ENCODE peak calls at places on chromosomes 2 and 18, in six cellular contexts. T is B cell; M is activated CD4-positive, alpha-beta T cell treated with anti-CD3 and anti-CD28 coated beads, Interleukin-2, amount 10 ng/mL, durations not matched to agents 7 days and 5 days; S is sciatic nerve; E is nephron progenitor cell; Q is GM12892. D is an unnamed sample.

GRCh38 chr2:241473399-241473798 is 35.0 kb downstream of the STK25 start:
- DNase-seq in T (no peak), M (no peak), S (no peak), E (no peak), Q (no peak), D (no peak)

GRCh38 chr2:97701851-97702465 is 11.4 kb upstream of the ZAP70 start:
- DNase-seq in T (no peak), M (no peak), S (no peak), E (no peak), Q (no peak), D (no peak)

GRCh38 chr2:70526126-70526525 is 27.5 kb downstream of the TGFA start:
- DNase-seq in T (no peak), M (no peak), S (no peak), E (no peak), Q (no peak), D (no peak)

GRCh38 chr18:77061291-77061945 is 71.2 kb downstream of the MBP start:
- DNase-seq in T (no peak), M (no peak), S (no peak), E (no peak), Q (no peak), D (no peak)

GRCh38 chr2:161992526-161992925 is 81.5 kb downstream of the DPP4 start:
- DNase-seq in T (no peak), M (peak), S (no peak), E (no peak), Q (no peak), D (no peak)

GRCh38 chr2:80326214-80326613 is 21.7 kb upstream of the LRRTM1 start:
- DNase-seq in T (no peak), M (no peak), S (no peak), E (no peak), Q (no peak), D (no peak)

GRCh38 chr18:23355206-23355605 is 97.9 kb upstream of the RIOK3 start:
- DNase-seq in T (no peak), M (no peak), S (no peak), E (no peak), Q (no peak), D (no peak)

GRCh38 chr2:10120938-10121574 is 1.5 kb upstream of the RRM2 start:
- DNase-seq in T (no peak), M (no peak), S (no peak), E (no peak), Q (no peak), D (no peak)

GRCh38 chr2:38581193-38582147 is 21.3 kb downstream of the HNRNPLL start:
- DNase-seq in T (no peak), M (peak), S (no peak), E (peak), Q (no peak), D (peak)

GRCh38 chr18:2657788-2658458 is 2.4 kb downstream of the SMCHD1 start:
- DNase-seq in T (peak), M (no peak), S (no peak), E (no peak), Q (no peak), D (peak)

GRCh38 chr2:28395334-28396061 is 2.8 kb downstream of the FOSL2 start:
- DNase-seq in T (no peak), M (no peak), S (no peak), E (no peak), Q (no peak), D (no peak)

GRCh38 chr18:21894619-21895367 is 154.2 kb downstream of the MIB1 start:
- DNase-seq in T (no peak), M (no peak), S (no peak), E (no peak), Q (no peak), D (no peak)

GRCh38 chr2:234502285-234502918 is 5.5 kb upstream of the ARL4C start:
- DNase-seq in T (no peak), M (no peak), S (no peak), E (no peak), Q (no peak), D (peak)

GRCh38 chr2:203730076-203730729 is 23.8 kb downstream of the CD28 start:
- DNase-seq in T (no peak), M (no peak), S (no peak), E (no peak), Q (no peak), D (no peak)

GRCh38 chr18:61635901-61636528 is 256.8 kb downstream of the RNF152 start:
- DNase-seq in T (no peak), M (peak), S (no peak), E (peak), Q (no peak), D (peak)

GRCh38 chr2:97758131-97758705 is 44.8 kb downstream of the ZAP70 start:
- DNase-seq in T (no peak), M (no peak), S (no peak), E (no peak), Q (no peak), D (no peak)

GRCh38 chr18:48073231-48073930 is 142.9 kb upstream of the SMAD2 start:
- DNase-seq in T (no peak), M (no peak), S (no peak), E (peak), Q (no peak), D (no peak)

GRCh38 chr2:24175631-24176030 is 778 bp downstream of the FAM228A start:
- DNase-seq in T (peak), M (no peak), S (no peak), E (no peak), Q (no peak), D (no peak)

GRCh38 chr2:60890393-60890707 is 9.0 kb downstream of the REL start:
- DNase-seq in T (no peak), M (no peak), S (no peak), E (no peak), Q (no peak), D (no peak)

GRCh38 chr2:65112630-65113029 is 17.3 kb downstream of the RAB1A start:
- DNase-seq in T (no peak), M (no peak), S (no peak), E (no peak), Q (no peak), D (no peak)

GRCh38 chr2:121690095-121690494 is 40.8 kb upstream of the CLASP1 start:
- DNase-seq in T (no peak), M (no peak), S (no peak), E (no peak), Q (no peak), D (no peak)

GRCh38 chr2:67565761-67566160 is 168.6 kb downstream of the ETAA1 start:
- DNase-seq in T (no peak), M (no peak), S (no peak), E (no peak), Q (no peak), D (no peak)

GRCh38 chr2:132816234-132816633 is 146.2 kb upstream of the LYPD1 start:
- DNase-seq in T (no peak), M (no peak), S (no peak), E (no peak), Q (no peak), D (no peak)